ENCODE peak calls at places on chromosomes 6 and 20, in eight cellular contexts. A is COR-L47, I is NB4, F is neural progenitor cell, S is astrocyte of the hippocampus, M is HTR-8/SVneo, H is AG08395, N is NCI-H510A treated with DMSO at 0.1 percent for 48 hours. E is an unnamed sample.

GRCh38 chr6:112296122-112296521 is 41.8 kb upstream of the LAMA4 start:
- DNase-seq in A (no peak), I (peak), F (peak), S (peak), M (peak), H (peak), N (no peak), E (no peak)

GRCh38 chr20:17646901-17647301 is 35.1 kb downstream of the RRBP1 start:
- DNase-seq in A (no peak), I (no peak), F (peak), S (no peak), M (no peak), H (no peak), N (peak), E (no peak)

GRCh38 chr20:59984551-59984950 is 26.3 kb downstream of the CDH26 start:
- DNase-seq in A (no peak), I (peak), F (no peak), S (no peak), M (no peak), H (no peak), N (no peak), E (peak)

GRCh38 chr6:170080169-170080827 is 210.6 kb downstream of the DLL1 start:
- DNase-seq in A (no peak), I (no peak), F (no peak), S (no peak), M (no peak), H (no peak), N (no peak), E (no peak)

GRCh38 chr6:21893778-21894177 is 300.2 kb downstream of the SOX4 start:
- DNase-seq in A (no peak), I (no peak), F (no peak), S (no peak), M (no peak), H (no peak), N (no peak), E (no peak)

GRCh38 chr20:58982406-58983114 is 1.5 kb downstream of the NELFCD start:
- DNase-seq in A (no peak), I (no peak), F (no peak), S (no peak), M (no peak), H (no peak), N (no peak), E (no peak)

GRCh38 chr6:150723056-150723658 is 123.5 kb downstream of the PLEKHG1 start:
- DNase-seq in A (no peak), I (no peak), F (no peak), S (no peak), M (no peak), H (no peak), N (no peak), E (no peak)

GRCh38 chr6:70375882-70376281 is 37.4 kb upstream of the FAM135A start:
- DNase-seq in A (no peak), I (peak), F (peak), S (no peak), M (no peak), H (no peak), N (no peak), E (no peak)

E was measured in GF-D8.